ENCODE peak calls at places on chromosomes 11 and 22, in eight cellular contexts. Q, N, L, C, I, A, B and M are unnamed samples.

GRCh38 chr11:9524001-9524400 is 49.5 kb upstream of the WEE1 start:
- DNase-seq in N (no peak), B (no peak), C (no peak), L (no peak), A (no peak), Q (no peak), I (no peak), M (no peak)

GRCh38 chr22:37508431-37508963 is 10.7 kb downstream of the CARD10 start:
- DNase-seq in B (no peak), I (no peak), N (no peak), Q (no peak), L (no peak), A (no peak), C (no peak), M (no peak)

GRCh38 chr11:1889527-1889930 is 2.2 kb downstream of the PRR33 start:
- DNase-seq in N (no peak), C (no peak), A (no peak), I (no peak), L (no peak), Q (no peak), B (peak; percentile 11), M (no peak)

GRCh38 chr11:46628961-46629360 is 11.6 kb downstream of the ATG13 start:
- DNase-seq in Q (no peak), I (no peak), C (no peak), L (no peak), A (no peak), N (no peak), B (no peak), M (no peak)

GRCh38 chr11:129323896-129324522 is 51.6 kb upstream of the BARX2 start:
- DNase-seq in B (no peak), C (peak; percentile 47), A (no peak), Q (peak; percentile 14), I (peak; percentile 26), L (peak; percentile 28), N (no peak), M (no peak)

GRCh38 chr11:72574534-72575460 is 99.4 kb downstream of the PDE2A start:
- DNase-seq in A (peak; percentile 67), N (peak; percentile 70), L (no peak), Q (no peak), B (no peak), C (no peak), I (no peak), M (no peak)

GRCh38 chr11:819943-820649 is 1.4 kb downstream of the PNPLA2 start:
- DNase-seq in N (peak; percentile 98), A (peak; percentile 99), C (peak; percentile 97), Q (peak; percentile 77), L (peak; percentile 59), B (peak; percentile 82), I (peak; percentile 95), M (peak; percentile 77)

GRCh38 chr22:37499006-37499707 is 13.0 kb upstream of the MFNG start:
- DNase-seq in A (no peak), B (no peak), I (no peak), L (no peak), N (no peak), Q (no peak), C (no peak), M (no peak)

GRCh38 chr22:27581688-27582087 is 219.9 kb downstream of the MN1 start:
- DNase-seq in I (peak; percentile 59), Q (no peak), C (peak; percentile 46), N (peak; percentile 96), L (peak; percentile 17), A (peak; percentile 24), B (peak; percentile 85), M (no peak)

GRCh38 chr11:76592025-76592914 is 78.3 kb downstream of the LRRC32 start:
- DNase-seq in I (no peak), N (peak; percentile 75), A (no peak), B (no peak), C (no peak), L (no peak), Q (no peak), M (no peak)

GRCh38 chr11:126547161-126547560 is 191.7 kb downstream of the ST3GAL4 start:
- DNase-seq in Q (no peak), N (no peak), I (no peak), A (no peak), C (no peak), B (no peak), L (peak; percentile 89), M (peak; percentile 61)

GRCh38 chr11:1549355-1550330 is 22.4 kb downstream of the DUSP8 start:
- DNase-seq in B (no peak), C (no peak), A (no peak), Q (no peak), N (no peak), I (no peak), L (no peak), M (no peak)

GRCh38 chr22:17230239-17230638 is 11.0 kb upstream of the ADA2 start:
- DNase-seq in L (no peak), Q (no peak), N (no peak), I (no peak), B (no peak), C (no peak), A (no peak), M (no peak)

GRCh38 chr11:57779275-57779674 is 17.7 kb downstream of the CTNND1 start:
- DNase-seq in Q (peak; percentile 41), A (no peak), B (no peak), N (no peak), I (no peak), L (peak; percentile 63), C (no peak), M (no peak)

GRCh38 chr22:25199726-25200520 is at the start of gene CRYBB3:
- DNase-seq in A (no peak), N (no peak), C (no peak), Q (no peak), B (no peak), I (no peak), L (no peak), M (no peak)

GRCh38 chr11:17544181-17544622 is at the start of gene USH1C:
- DNase-seq in L (no peak), Q (peak; percentile 61), C (no peak), A (peak; percentile 73), I (no peak), N (no peak), B (no peak), M (no peak)

GRCh38 chr11:101914737-101915426 is at the start of gene CEP126:
- DNase-seq in L (peak; percentile 93), Q (peak; percentile 76), I (peak; percentile 87), N (peak; percentile 99), C (peak; percentile 94), A (peak; percentile 97), B (peak; percentile 96), M (peak; percentile 53)

GRCh38 chr11:56819916-56820315 is 71.4 kb upstream of the OR9G4 start:
- DNase-seq in L (no peak), A (no peak), N (no peak), Q (no peak), I (no peak), B (no peak), C (no peak), M (no peak)

GRCh38 chr11:125073616-125074483 is 10.7 kb downstream of the SLC37A2 start:
- DNase-seq in B (no peak), A (peak; percentile 76), N (peak; percentile 81), I (no peak), C (peak; percentile 17), Q (no peak), L (no peak), M (no peak)

DNA sequence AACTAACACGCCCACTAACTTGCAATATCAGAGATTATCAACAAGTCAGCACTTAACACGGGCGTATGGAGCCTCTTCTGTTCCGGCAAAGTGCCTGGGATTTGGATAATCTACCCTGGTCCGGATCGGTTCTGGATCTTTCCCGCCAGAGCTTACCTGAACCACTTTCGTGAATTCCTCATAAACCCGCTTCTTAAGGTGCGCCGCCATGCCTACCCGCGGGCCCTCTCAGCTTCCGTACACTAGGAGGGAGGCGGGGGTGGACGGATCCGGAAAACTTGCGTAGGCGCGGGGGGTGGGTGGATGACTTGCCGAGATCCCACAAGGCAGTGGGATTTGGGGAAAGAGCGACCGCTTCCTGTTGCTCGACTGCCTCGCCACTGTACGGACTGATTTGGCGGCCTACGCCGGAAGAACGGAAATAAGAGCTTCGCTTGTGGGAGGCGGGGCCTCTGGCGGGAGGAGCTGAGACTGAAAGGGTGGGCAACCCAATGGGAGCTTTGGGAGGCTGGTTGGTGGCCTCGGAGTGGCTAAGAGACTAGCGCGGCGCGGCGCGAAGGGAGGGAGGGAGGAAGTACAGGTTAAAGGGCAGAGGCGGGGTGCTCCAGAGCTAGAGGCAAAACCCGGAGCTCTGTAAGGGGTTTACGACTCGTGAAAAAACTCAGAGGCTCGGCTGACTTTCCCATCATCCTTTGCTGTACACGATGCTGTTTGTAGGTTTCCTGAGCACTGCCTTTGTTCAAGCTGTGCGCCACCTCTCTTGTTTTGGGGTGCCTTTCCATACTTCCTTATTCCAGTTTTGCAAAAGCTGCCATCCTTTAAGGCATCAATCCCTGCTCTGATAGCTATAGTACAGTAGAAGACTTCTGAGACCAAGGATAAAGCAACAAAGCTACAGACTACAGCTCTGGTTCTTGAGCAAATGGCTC is at the start of gene INTS4:
- DNase-seq in A (peak; percentile 99), B (peak; percentile 99), N (peak; percentile 99), C (peak; percentile 100), I (peak; percentile 99), Q (peak; percentile 95), L (peak; percentile 100), M (peak; percentile 88)
- TF ChIP-seq POLR2A in A (peak; percentile 16), B (peak; percentile 45), N (no peak), C (peak; percentile 61), I (peak; percentile 59), Q (peak; percentile 75), L (peak; percentile 66), M (peak; percentile 77)

GRCh38 chr11:86196924-86197323 is 47.6 kb upstream of the EED start:
- DNase-seq in B (no peak), N (no peak), L (no peak), I (no peak), Q (no peak), C (no peak), A (no peak), M (no peak)
- TF ChIP-seq POLR2A in B (no peak), N (no peak), L (no peak), I (no peak), Q (no peak), C (no peak), A (no peak), M (no peak)

DNA sequence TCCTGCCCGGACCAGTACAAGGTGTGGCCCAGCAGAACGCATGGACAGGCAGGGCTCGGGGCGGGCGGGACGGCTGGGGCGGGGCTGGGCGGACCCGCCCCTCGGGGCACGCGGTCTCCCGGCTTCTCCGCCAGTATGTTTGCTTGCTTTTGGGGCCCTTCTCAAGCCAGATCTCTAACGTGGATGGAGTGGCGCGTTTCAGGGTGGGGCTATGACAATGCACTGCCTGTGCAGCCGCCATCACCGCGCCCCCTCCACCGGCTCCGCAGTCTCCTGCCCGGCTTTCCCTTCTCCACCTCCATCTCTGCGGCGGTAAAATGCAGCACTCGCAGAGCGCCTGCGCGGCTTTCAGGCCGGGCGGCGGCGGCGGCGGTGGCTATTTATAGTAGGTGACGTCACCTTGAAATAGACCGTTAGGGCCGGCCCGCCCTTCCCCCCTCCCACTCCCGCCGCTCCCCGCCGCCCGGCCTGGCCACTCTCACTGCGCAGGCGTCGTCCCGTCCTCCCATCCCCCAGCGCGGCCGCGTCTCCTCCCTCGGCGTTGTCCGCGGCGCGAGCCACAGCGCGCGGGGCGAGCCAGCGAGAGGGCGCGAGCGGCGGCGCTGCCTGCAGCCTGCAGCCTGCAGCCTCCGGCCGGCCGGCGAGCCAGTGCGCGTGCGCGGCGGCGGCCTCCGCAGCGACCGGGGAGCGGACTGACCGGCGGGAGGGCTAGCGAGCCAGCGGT is at the start of gene YWHAH:
- DNase-seq in A (peak; percentile 98), Q (peak; percentile 83), C (peak; percentile 94), I (peak; percentile 94), B (peak; percentile 98), L (peak; percentile 89), N (peak; percentile 99), M (peak; percentile 71)
- TF ChIP-seq POLR2A in A (no peak), Q (peak; percentile 95), C (peak; percentile 97), I (peak; percentile 95), B (peak; percentile 94), L (peak; percentile 97), N (no peak), M (peak; percentile 98)

GRCh38 chr11:78416285-78417174 is 1.1 kb downstream of the GAB2 start:
- DNase-seq in Q (peak; percentile 81), C (peak; percentile 92), A (peak; percentile 95), L (peak; percentile 87), I (peak; percentile 66), N (peak; percentile 98), B (peak; percentile 86), M (peak; percentile 94)
- TF ChIP-seq POLR2A in Q (no peak), C (peak; percentile 22), A (peak; percentile 52), L (peak; percentile 65), I (peak; percentile 92), N (no peak), B (peak; percentile 80), M (peak; percentile 55)